ENCODE peak calls at places on chromosome 5, in six cellular contexts. One of them, this sample, is unnamed.

GRCh38 chr5:39447059-39447458 is 22.3 kb upstream of the DAB2 start:
- DNase-seq in uterus: no peak
- DNase-seq in fibroblast of lung: peak; percentile 23
- DNase-seq in CD4-positive, alpha-beta memory T cell: no peak
- DNase-seq in heart right ventricle: no peak
- DNase-seq in AG04450: no peak
- DNase-seq in this sample: no peak

GRCh38 chr5:179427676-179428056 is 82.4 kb upstream of the ADAMTS2 start:
- DNase-seq in fibroblast of lung: no peak
- DNase-seq in heart right ventricle: no peak
- DNase-seq in uterus: no peak
- DNase-seq in CD4-positive, alpha-beta memory T cell: no peak
- DNase-seq in AG04450: no peak
- DNase-seq in this sample: no peak

GRCh38 chr5:138339464-138339863 is 1.4 kb downstream of the FAM53C start:
- DNase-seq in CD4-positive, alpha-beta memory T cell: no peak
- DNase-seq in fibroblast of lung: no peak
- DNase-seq in uterus: no peak
- DNase-seq in heart right ventricle: no peak
- DNase-seq in AG04450: no peak
- DNase-seq in this sample: no peak

GRCh38 chr5:96881511-96882115 is 5.3 kb downstream of the ERAP2 start:
- DNase-seq in uterus: no peak
- DNase-seq in heart right ventricle: no peak
- DNase-seq in fibroblast of lung: peak; percentile 60
- DNase-seq in AG04450: peak; percentile 18
- DNase-seq in CD4-positive, alpha-beta memory T cell: no peak
- DNase-seq in this sample: no peak

GRCh38 chr5:81303563-81303962 is 2.2 kb downstream of the ZCCHC9 start:
- DNase-seq in heart right ventricle: no peak
- DNase-seq in fibroblast of lung: peak; percentile 64
- DNase-seq in CD4-positive, alpha-beta memory T cell: no peak
- DNase-seq in AG04450: peak; percentile 64
- DNase-seq in uterus: no peak
- DNase-seq in this sample: no peak

GRCh38 chr5:109900911-109901627 is 211.3 kb downstream of the MAN2A1 start:
- DNase-seq in fibroblast of lung: no peak
- DNase-seq in AG04450: no peak
- DNase-seq in uterus: no peak
- DNase-seq in heart right ventricle: no peak
- DNase-seq in CD4-positive, alpha-beta memory T cell: no peak
- DNase-seq in this sample: no peak

GRCh38 chr5:127844631-127845030 is 141.4 kb downstream of the CCDC192 start:
- DNase-seq in fibroblast of lung: no peak
- DNase-seq in AG04450: no peak
- DNase-seq in heart right ventricle: peak; percentile 60
- DNase-seq in CD4-positive, alpha-beta memory T cell: no peak
- DNase-seq in uterus: no peak
- DNase-seq in this sample: no peak

GRCh38 chr5:170540276-170540675 is 36.5 kb downstream of the KCNIP1 start:
- DNase-seq in fibroblast of lung: no peak
- DNase-seq in heart right ventricle: no peak
- DNase-seq in CD4-positive, alpha-beta memory T cell: no peak
- DNase-seq in AG04450: no peak
- DNase-seq in uterus: no peak
- DNase-seq in this sample: no peak

GRCh38 chr5:37876926-37877325 is 37.1 kb upstream of the GDNF start:
- DNase-seq in AG04450: no peak
- DNase-seq in heart right ventricle: no peak
- DNase-seq in CD4-positive, alpha-beta memory T cell: no peak
- DNase-seq in fibroblast of lung: no peak
- DNase-seq in uterus: no peak
- DNase-seq in this sample: no peak

GRCh38 chr5:158198636-158199035 is 339.7 kb upstream of the CLINT1 start:
- DNase-seq in AG04450: no peak
- DNase-seq in uterus: no peak
- DNase-seq in fibroblast of lung: no peak
- DNase-seq in CD4-positive, alpha-beta memory T cell: no peak
- DNase-seq in heart right ventricle: no peak
- DNase-seq in this sample: no peak

GRCh38 chr5:163571755-163572154 is 66.3 kb downstream of the MAT2B start:
- DNase-seq in AG04450: peak; percentile 96
- DNase-seq in uterus: no peak
- DNase-seq in CD4-positive, alpha-beta memory T cell: no peak
- DNase-seq in heart right ventricle: no peak
- DNase-seq in fibroblast of lung: peak; percentile 99
- DNase-seq in this sample: no peak

GRCh38 chr5:93601433-93602175 is 18.6 kb downstream of the NR2F1 start:
- DNase-seq in uterus: no peak
- DNase-seq in AG04450: no peak
- DNase-seq in heart right ventricle: no peak
- DNase-seq in CD4-positive, alpha-beta memory T cell: no peak
- DNase-seq in fibroblast of lung: peak; percentile 94
- DNase-seq in this sample: no peak

GRCh38 chr5:125034331-125034730 is 287.9 kb upstream of the ZNF608 start:
- DNase-seq in fibroblast of lung: no peak
- DNase-seq in AG04450: no peak
- DNase-seq in heart right ventricle: no peak
- DNase-seq in uterus: no peak
- DNase-seq in CD4-positive, alpha-beta memory T cell: no peak
- DNase-seq in this sample: no peak

GRCh38 chr5:54658014-54658413 is 140.5 kb downstream of the SNX18 start:
- DNase-seq in AG04450: peak; percentile 59
- DNase-seq in uterus: no peak
- DNase-seq in CD4-positive, alpha-beta memory T cell: no peak
- DNase-seq in heart right ventricle: peak; percentile 25
- DNase-seq in fibroblast of lung: peak; percentile 84
- DNase-seq in this sample: no peak

GRCh38 chr5:134794136-134794535 is 35.6 kb downstream of the DDX46 start:
- DNase-seq in AG04450: no peak
- DNase-seq in CD4-positive, alpha-beta memory T cell: no peak
- DNase-seq in uterus: no peak
- DNase-seq in fibroblast of lung: no peak
- DNase-seq in heart right ventricle: no peak
- DNase-seq in this sample: no peak

GRCh38 chr5:164824671-164825070 is 1319.3 kb downstream of the MAT2B start:
- DNase-seq in uterus: no peak
- DNase-seq in fibroblast of lung: no peak
- DNase-seq in heart right ventricle: no peak
- DNase-seq in AG04450: no peak
- DNase-seq in CD4-positive, alpha-beta memory T cell: no peak
- DNase-seq in this sample: no peak

GRCh38 chr5:56164371-56164770 is 68.8 kb downstream of the ANKRD55 start:
- DNase-seq in fibroblast of lung: peak; percentile 46
- DNase-seq in heart right ventricle: no peak
- DNase-seq in CD4-positive, alpha-beta memory T cell: no peak
- DNase-seq in uterus: no peak
- DNase-seq in AG04450: no peak
- DNase-seq in this sample: no peak

GRCh38 chr5:1648806-1649205 is 125.0 kb upstream of the LPCAT1 start:
- DNase-seq in uterus: no peak
- DNase-seq in CD4-positive, alpha-beta memory T cell: no peak
- DNase-seq in heart right ventricle: no peak
- DNase-seq in AG04450: no peak
- DNase-seq in fibroblast of lung: no peak
- DNase-seq in this sample: no peak

GRCh38 chr5:139383275-139383992 is at the start of gene SLC23A1:
- DNase-seq in AG04450: no peak
- DNase-seq in uterus: peak; percentile 3
- DNase-seq in heart right ventricle: no peak
- DNase-seq in CD4-positive, alpha-beta memory T cell: no peak
- DNase-seq in fibroblast of lung: no peak
- DNase-seq in this sample: no peak

DNA sequence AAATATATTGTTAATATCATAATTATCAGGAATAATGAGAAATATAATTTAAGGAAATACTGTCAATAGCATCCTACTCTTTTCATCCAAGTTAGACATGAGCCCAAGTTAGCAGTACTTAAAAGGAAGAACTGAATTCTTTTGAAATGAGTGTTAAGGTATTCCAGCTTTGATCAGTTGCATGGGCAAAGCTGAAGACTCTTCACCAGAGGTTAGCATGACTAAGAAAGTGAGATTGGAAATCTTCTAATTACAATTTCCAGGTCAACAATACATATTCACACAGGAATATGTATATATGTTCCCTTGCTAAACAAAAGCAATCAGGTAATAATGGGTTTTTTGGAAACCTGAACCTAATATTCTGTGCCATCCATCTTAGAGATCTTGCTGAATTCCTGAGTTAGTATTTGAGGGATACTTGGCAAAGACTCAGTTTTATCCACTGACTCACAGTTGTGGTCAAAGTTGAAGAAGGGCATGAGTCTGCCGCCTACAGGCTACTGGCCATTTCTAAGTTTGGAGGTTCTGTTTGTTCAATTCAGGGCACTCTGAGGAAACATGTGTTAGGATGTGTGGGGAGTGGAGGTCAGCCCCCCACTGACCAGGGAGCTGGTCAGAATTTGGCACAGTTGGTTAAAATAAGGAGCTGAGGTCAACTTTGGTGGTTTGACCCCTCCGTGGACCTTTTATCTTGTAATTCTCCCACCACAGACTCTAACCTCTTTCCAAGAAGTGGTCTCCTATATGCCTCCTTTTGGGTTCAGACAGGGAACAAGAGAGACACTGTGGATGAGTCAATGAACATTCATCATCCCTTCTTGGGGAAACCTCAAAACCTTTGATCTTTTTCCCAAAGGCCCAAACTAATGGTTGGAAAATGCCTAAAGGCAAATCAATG is 118.3 kb downstream of the PIK3R1 start:
- DNase-seq in fibroblast of lung: peak; percentile 91
- DNase-seq in heart right ventricle: no peak
- DNase-seq in CD4-positive, alpha-beta memory T cell: no peak
- DNase-seq in AG04450: peak; percentile 36
- DNase-seq in uterus: no peak
- DNase-seq in this sample: no peak
- H3K4me3 ChIP-seq in fibroblast of lung: no peak overlapping the region
- H3K4me3 ChIP-seq in heart right ventricle: no peak overlapping the region
- H3K4me3 ChIP-seq in CD4-positive, alpha-beta memory T cell: no peak overlapping the region
- H3K4me3 ChIP-seq in AG04450: no peak overlapping the region
- H3K4me3 ChIP-seq in uterus: no peak overlapping the region
- H3K4me3 ChIP-seq in this sample: no peak overlapping the region

GRCh38 chr5:77636423-77637169 is 1.9 kb downstream of the OTP start:
- DNase-seq in CD4-positive, alpha-beta memory T cell: no peak
- DNase-seq in heart right ventricle: no peak
- DNase-seq in uterus: no peak
- DNase-seq in fibroblast of lung: no peak
- DNase-seq in AG04450: no peak
- DNase-seq in this sample: no peak
- H3K27me3 ChIP-seq in CD4-positive, alpha-beta memory T cell: peaks cover 98% of the 10 kb centered on the region
- H3K27me3 ChIP-seq in heart right ventricle: peaks cover 100% of the 10 kb centered on the region
- H3K27me3 ChIP-seq in uterus: peaks cover 99% of the 10 kb centered on the region
- H3K27me3 ChIP-seq in fibroblast of lung: peaks cover 80% of the 10 kb centered on the region
- H3K27me3 ChIP-seq in AG04450: peaks cover 89% of the 10 kb centered on the region
- H3K27me3 ChIP-seq in this sample: peaks cover 100% of the 10 kb centered on the region

GRCh38 chr5:107542831-107543231 is 127.9 kb downstream of the EFNA5 start:
- DNase-seq in CD4-positive, alpha-beta memory T cell: no peak
- DNase-seq in fibroblast of lung: peak; percentile 83
- DNase-seq in uterus: peak; percentile 69
- DNase-seq in heart right ventricle: peak; percentile 61
- DNase-seq in AG04450: peak; percentile 10
- DNase-seq in this sample: peak; percentile 84
- H3K4me3 ChIP-seq in CD4-positive, alpha-beta memory T cell: no peak overlapping the region
- H3K4me3 ChIP-seq in fibroblast of lung: no peak overlapping the region
- H3K4me3 ChIP-seq in uterus: no peak overlapping the region
- H3K4me3 ChIP-seq in heart right ventricle: no peak overlapping the region
- H3K4me3 ChIP-seq in AG04450: no peak overlapping the region
- H3K4me3 ChIP-seq in this sample: peak overlapping the region; percentile 32

GRCh38 chr5:180652346-180652745 is 2.9 kb upstream of the FLT4 start:
- DNase-seq in fibroblast of lung: no peak
- DNase-seq in heart right ventricle: no peak
- DNase-seq in uterus: no peak
- DNase-seq in AG04450: no peak
- DNase-seq in CD4-positive, alpha-beta memory T cell: no peak
- DNase-seq in this sample: no peak
- H3K27me3 ChIP-seq in fibroblast of lung: peaks cover 17% of the 10 kb centered on the region
- H3K27me3 ChIP-seq in heart right ventricle: peaks cover 58% of the 10 kb centered on the region
- H3K27me3 ChIP-seq in uterus: no peaks in the 10 kb centered on the region
- H3K27me3 ChIP-seq in AG04450: peaks cover 31% of the 10 kb centered on the region
- H3K27me3 ChIP-seq in CD4-positive, alpha-beta memory T cell: peaks cover 12% of the 10 kb centered on the region
- H3K27me3 ChIP-seq in this sample: peaks cover 47% of the 10 kb centered on the region

DNA sequence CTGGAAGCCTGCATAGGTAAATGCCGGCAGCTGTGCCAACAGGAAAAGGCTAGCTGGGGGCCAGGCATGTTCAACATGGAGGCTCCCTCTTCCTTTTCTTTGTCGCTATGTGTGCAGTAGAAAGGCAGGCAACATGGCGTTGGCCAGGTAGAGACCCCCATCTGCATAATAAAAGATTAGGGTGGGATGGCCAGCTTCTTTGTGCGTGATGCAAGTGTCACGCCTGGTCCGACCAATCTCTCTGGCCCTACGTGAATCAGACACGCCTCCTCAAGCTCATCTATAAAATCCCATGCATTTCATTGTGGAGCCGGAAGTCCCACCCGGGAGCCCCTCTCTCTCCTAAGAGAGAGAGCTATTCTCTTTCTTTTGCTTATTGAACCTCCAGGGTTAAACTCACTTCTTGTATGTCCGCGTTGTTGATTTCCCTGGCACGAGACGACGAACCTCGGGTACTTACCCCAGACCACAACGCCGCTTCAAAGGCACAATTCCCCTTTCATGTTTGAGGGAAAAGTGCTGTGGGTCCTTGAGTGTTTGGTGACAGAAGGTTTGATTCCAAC is 25.0 kb upstream of the C5orf47 start:
- DNase-seq in AG04450: no peak
- DNase-seq in heart right ventricle: no peak
- DNase-seq in uterus: no peak
- DNase-seq in fibroblast of lung: peak; percentile 16
- DNase-seq in CD4-positive, alpha-beta memory T cell: peak; percentile 45
- DNase-seq in this sample: no peak
- H3K4me3 ChIP-seq in AG04450: no peak overlapping the region
- H3K4me3 ChIP-seq in heart right ventricle: no peak overlapping the region
- H3K4me3 ChIP-seq in uterus: no peak overlapping the region
- H3K4me3 ChIP-seq in fibroblast of lung: peak overlapping the region; percentile 12
- H3K4me3 ChIP-seq in CD4-positive, alpha-beta memory T cell: no peak overlapping the region
- H3K4me3 ChIP-seq in this sample: peak overlapping the region; percentile 4

GRCh38 chr5:133539818-133540217 is 72.5 kb downstream of the FSTL4 start:
- DNase-seq in CD4-positive, alpha-beta memory T cell: no peak
- DNase-seq in fibroblast of lung: no peak
- DNase-seq in heart right ventricle: no peak
- DNase-seq in AG04450: no peak
- DNase-seq in uterus: no peak
- DNase-seq in this sample: no peak
- H3K27me3 ChIP-seq in CD4-positive, alpha-beta memory T cell: no peaks in the 10 kb centered on the region
- H3K27me3 ChIP-seq in fibroblast of lung: no peaks in the 10 kb centered on the region
- H3K27me3 ChIP-seq in heart right ventricle: peaks cover 4% of the 10 kb centered on the region
- H3K27me3 ChIP-seq in AG04450: no peaks in the 10 kb centered on the region
- H3K27me3 ChIP-seq in uterus: no peaks in the 10 kb centered on the region
- H3K27me3 ChIP-seq in this sample: no peaks in the 10 kb centered on the region

GRCh38 chr5:160262151-160262550 is 32.8 kb downstream of the FABP6 start:
- DNase-seq in CD4-positive, alpha-beta memory T cell: no peak
- DNase-seq in heart right ventricle: no peak
- DNase-seq in uterus: no peak
- DNase-seq in fibroblast of lung: no peak
- DNase-seq in AG04450: no peak
- DNase-seq in this sample: no peak
- H3K4me3 ChIP-seq in CD4-positive, alpha-beta memory T cell: no peak overlapping the region
- H3K4me3 ChIP-seq in heart right ventricle: no peak overlapping the region
- H3K4me3 ChIP-seq in uterus: no peak overlapping the region
- H3K4me3 ChIP-seq in fibroblast of lung: no peak overlapping the region
- H3K4me3 ChIP-seq in AG04450: no peak overlapping the region
- H3K4me3 ChIP-seq in this sample: no peak overlapping the region

This sample was measured in gastrocnemius medialis.